ENCODE peak calls at places on chromosome 1, in five cellular contexts. One of them, this sample, is unnamed.

GRCh38 chr1:162753998-162754585 is 36.4 kb upstream of the HSD17B7 start:
- DNase-seq in B cell: no peak
- DNase-seq in NCI-H1105: no peak
- DNase-seq in left ventricle myocardium inferior: no peak
- DNase-seq in astrocyte of the cerebellum: no peak
- DNase-seq in this sample: no peak

GRCh38 chr1:4974981-4975685 is 320.7 kb downstream of the AJAP1 start:
- DNase-seq in B cell: no peak
- DNase-seq in NCI-H1105: no peak
- DNase-seq in left ventricle myocardium inferior: no peak
- DNase-seq in astrocyte of the cerebellum: no peak
- DNase-seq in this sample: no peak

GRCh38 chr1:205554016-205554811 is 49.7 kb downstream of the CDK18 start:
- DNase-seq in B cell: no peak
- DNase-seq in NCI-H1105: no peak
- DNase-seq in left ventricle myocardium inferior: no peak
- DNase-seq in astrocyte of the cerebellum: no peak
- DNase-seq in this sample: no peak

GRCh38 chr1:1422465-1423244 is 1.6 kb upstream of the ANKRD65 start:
- DNase-seq in B cell: no peak
- DNase-seq in NCI-H1105: no peak
- DNase-seq in left ventricle myocardium inferior: no peak
- DNase-seq in astrocyte of the cerebellum: no peak
- DNase-seq in this sample: no peak

GRCh38 chr1:11880911-11881748 is 22.4 kb upstream of the NPPB start:
- DNase-seq in B cell: no peak
- DNase-seq in NCI-H1105: no peak
- DNase-seq in left ventricle myocardium inferior: peak
- DNase-seq in astrocyte of the cerebellum: no peak
- DNase-seq in this sample: no peak

GRCh38 chr1:204591473-204592090 is 75.4 kb downstream of the MDM4 start:
- DNase-seq in B cell: no peak
- DNase-seq in NCI-H1105: no peak
- DNase-seq in left ventricle myocardium inferior: no peak
- DNase-seq in astrocyte of the cerebellum: peak
- DNase-seq in this sample: no peak

GRCh38 chr1:201321826-201322390 is 38.6 kb downstream of the PKP1 start:
- DNase-seq in B cell: no peak
- DNase-seq in NCI-H1105: no peak
- DNase-seq in left ventricle myocardium inferior: no peak
- DNase-seq in astrocyte of the cerebellum: no peak
- DNase-seq in this sample: no peak

GRCh38 chr1:235872270-235872669 is 5.6 kb upstream of the LYST start:
- DNase-seq in B cell: no peak
- DNase-seq in NCI-H1105: no peak
- DNase-seq in left ventricle myocardium inferior: no peak
- DNase-seq in astrocyte of the cerebellum: no peak
- DNase-seq in this sample: no peak

GRCh38 chr1:198556969-198557368 is 16.5 kb upstream of the ATP6V1G3 start:
- DNase-seq in B cell: peak
- DNase-seq in NCI-H1105: no peak
- DNase-seq in left ventricle myocardium inferior: peak
- DNase-seq in astrocyte of the cerebellum: no peak
- DNase-seq in this sample: peak

GRCh38 chr1:21369905-21370304 is 70.0 kb upstream of the NBPF3 start:
- DNase-seq in B cell: no peak
- DNase-seq in NCI-H1105: no peak
- DNase-seq in left ventricle myocardium inferior: no peak
- DNase-seq in astrocyte of the cerebellum: no peak
- DNase-seq in this sample: no peak

GRCh38 chr1:92804721-92805169 is 19.8 kb upstream of the EVI5 start:
- DNase-seq in B cell: peak
- DNase-seq in NCI-H1105: no peak
- DNase-seq in left ventricle myocardium inferior: peak
- DNase-seq in astrocyte of the cerebellum: peak
- DNase-seq in this sample: peak

GRCh38 chr1:26032636-26033357 is 11.2 kb downstream of the EXTL1 start:
- DNase-seq in B cell: no peak
- DNase-seq in NCI-H1105: no peak
- DNase-seq in left ventricle myocardium inferior: no peak
- DNase-seq in astrocyte of the cerebellum: no peak
- DNase-seq in this sample: no peak

GRCh38 chr1:155030243-155030795 is 3.3 kb downstream of the DCST2 start:
- DNase-seq in B cell: no peak
- DNase-seq in NCI-H1105: no peak
- DNase-seq in left ventricle myocardium inferior: no peak
- DNase-seq in astrocyte of the cerebellum: no peak
- DNase-seq in this sample: no peak

GRCh38 chr1:40847023-40847740 is 15.0 kb downstream of the CITED4 start:
- DNase-seq in B cell: no peak
- DNase-seq in NCI-H1105: no peak
- DNase-seq in left ventricle myocardium inferior: no peak
- DNase-seq in astrocyte of the cerebellum: no peak
- DNase-seq in this sample: no peak

GRCh38 chr1:42756956-42757891 is 9.6 kb downstream of the P3H1 start:
- DNase-seq in B cell: peak
- DNase-seq in NCI-H1105: peak
- DNase-seq in left ventricle myocardium inferior: no peak
- DNase-seq in astrocyte of the cerebellum: peak
- DNase-seq in this sample: peak

This sample was measured in GM13977.